ENCODE peak calls at places on chromosomes 6 and 20, in four cellular contexts. Q is left lung; R is right atrium auricular region; B is CD4-positive, alpha-beta memory T cell. J is an unnamed sample. For H3K27me3 and H3K9me3, the result is how much of the 10 kb centered on the place peaks cover.

GRCh38 chr6:138429731-138430130 is 25.7 kb downstream of the HEBP2 start:
- DNase-seq in Q (no peak), B (no peak), R (no peak), J (no peak)

GRCh38 chr6:41689171-41690008 is 46.0 kb downstream of the TFEB start:
- DNase-seq in Q (no peak), B (no peak), R (no peak), J (no peak)

GRCh38 chr6:27839303-27840081 is 72.7 kb downstream of the OR2B2 start:
- DNase-seq in Q (no peak), B (no peak), R (peak), J (no peak)

GRCh38 chr6:98847767-98848538 is 13.6 kb downstream of the POU3F2 start:
- DNase-seq in B (no peak), R (no peak), Q (peak), J (no peak)

GRCh38 chr20:33443006-33443511 is 504 bp downstream of the SNTA1 start:
- DNase-seq in B (peak), Q (no peak), R (no peak), J (no peak)

GRCh38 chr20:20393770-20394169 is 25.9 kb downstream of the INSM1 start:
- DNase-seq in B (no peak), R (no peak), Q (no peak), J (no peak)

GRCh38 chr20:61874421-61875068 is 191.1 kb downstream of the TAF4 start:
- DNase-seq in B (no peak), R (no peak), Q (peak), J (peak)

GRCh38 chr6:11233936-11234573 is 1.6 kb upstream of the NEDD9 start:
- DNase-seq in R (no peak), B (no peak), Q (no peak), J (no peak)

GRCh38 chr6:92114091-92114490 is 1305.3 kb downstream of the EPHA7 start:
- DNase-seq in Q (no peak), R (no peak), B (no peak), J (peak)

GRCh38 chr20:54085425-54085824 is 15.0 kb upstream of the BCAS1 start:
- DNase-seq in B (no peak), R (no peak), Q (no peak), J (no peak)

GRCh38 chr6:36326351-36326995 is 10.2 kb downstream of the BNIP5 start:
- DNase-seq in R (no peak), Q (no peak), B (no peak), J (no peak)

GRCh38 chr6:98835149-98836024 is 1.0 kb downstream of the POU3F2 start:
- DNase-seq in R (no peak), Q (peak), B (no peak), J (peak)

GRCh38 chr6:89079611-89080213 is 839 bp upstream of the PNRC1 start:
- DNase-seq in Q (no peak), B (peak), R (peak), J (no peak)

GRCh38 chr20:2955257-2955950 is 82.1 kb downstream of the PTPRA start:
- DNase-seq in R (no peak), Q (no peak), B (no peak), J (no peak)

GRCh38 chr20:38536310-38536709 is 44.7 kb upstream of the ADIG start:
- DNase-seq in Q (no peak), B (no peak), R (no peak), J (no peak)

GRCh38 chr20:37194616-37195015 is 15.3 kb upstream of the MROH8 start:
- DNase-seq in R (no peak), Q (no peak), B (no peak), J (no peak)

GRCh38 chr6:122799916-122800701 is 11.1 kb downstream of the SMPDL3A start:
- DNase-seq in B (no peak), R (no peak), Q (no peak), J (no peak)

GRCh38 chr6:116518621-116519020 is 7.2 kb downstream of the CALHM5 start:
- DNase-seq in B (no peak), R (no peak), Q (no peak), J (no peak)

GRCh38 chr6:96520039-96520850 is 1.4 kb upstream of the UFL1 start:
- DNase-seq in R (no peak), B (no peak), Q (no peak), J (no peak)

DNA sequence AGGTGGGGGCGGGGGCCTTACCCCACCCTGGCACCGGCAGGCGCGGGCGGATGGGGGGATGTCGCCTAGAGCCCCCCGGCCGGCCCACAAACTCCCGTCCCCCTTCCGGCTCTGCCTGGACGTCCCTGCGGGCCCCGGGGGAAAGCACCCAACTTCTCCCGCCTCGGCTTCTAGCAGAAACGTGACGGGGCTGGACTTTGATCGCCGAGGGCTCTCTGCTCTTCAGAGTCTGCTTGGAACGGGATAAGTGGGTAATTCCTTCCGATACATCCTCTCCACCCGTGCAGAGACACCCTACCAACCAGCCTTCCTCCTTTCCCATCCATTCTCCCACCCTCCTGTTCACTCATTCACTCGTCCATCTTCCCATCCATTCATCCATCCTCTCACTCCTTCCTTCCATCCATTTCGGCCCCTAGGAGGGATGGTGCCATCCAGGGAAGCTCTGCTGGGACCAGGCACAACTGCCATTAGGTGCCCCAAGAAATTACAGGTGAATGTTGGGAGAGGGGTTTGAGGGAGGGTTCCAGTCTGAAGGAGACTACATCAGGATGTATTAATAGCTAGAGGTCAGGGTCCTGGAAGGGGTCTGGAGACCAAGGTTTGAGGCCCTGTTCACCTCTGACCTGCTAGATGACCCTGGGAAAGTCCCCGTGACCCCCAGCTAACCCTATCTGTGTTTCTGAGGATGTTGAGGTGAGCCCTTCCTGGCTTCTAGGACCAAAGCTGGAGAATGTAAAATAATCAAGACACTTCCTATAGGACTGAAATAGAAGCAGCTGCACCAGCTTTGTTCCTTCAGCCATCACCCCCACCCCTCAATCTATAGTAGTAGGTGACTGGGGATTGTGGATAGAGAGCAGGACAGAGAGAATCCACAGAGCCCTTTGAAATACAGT is 518 bp downstream of the TTLL9 start:
- DNase-seq in Q (no peak), R (no peak), B (no peak), J (no peak)
- H3K27ac ChIP-seq in Q (no peak), R (peak), B (no peak), J (peak)

GRCh38 chr6:1312444-1313363 is 806 bp downstream of the FOXQ1 start:
- DNase-seq in Q (peak), B (no peak), R (no peak), J (peak)

GRCh38 chr6:1313364-1313754 is 1.5 kb downstream of the FOXQ1 start:
- DNase-seq in R (no peak), B (no peak), Q (no peak), J (peak)

GRCh38 chr6:1311400-1312192 is at the start of gene FOXQ1:
- DNase-seq in Q (peak), R (no peak), B (no peak), J (peak)

GRCh38 chr6:1310628-1311399 is 1.1 kb upstream of the FOXQ1 start:
- DNase-seq in Q (peak), R (no peak), B (no peak), J (peak)

DNA sequence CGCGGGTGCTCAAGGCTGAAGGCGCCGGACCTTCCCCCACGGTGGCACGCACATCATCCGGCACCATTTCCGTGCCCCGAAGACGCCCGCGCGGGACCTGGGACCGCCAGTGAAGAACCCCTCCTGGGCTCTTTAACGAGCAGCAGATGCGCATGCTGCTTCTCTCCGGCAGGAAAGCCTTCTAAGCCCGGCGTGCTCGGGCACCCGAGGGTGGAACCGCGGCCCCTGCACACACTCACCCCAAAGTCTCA is 220 bp downstream of the FOXQ1 start:
- DNase-seq in Q (no peak), B (no peak), R (no peak), J (no peak)
- H3K27me3 ChIP-seq in Q (under half), B (under half), R (under half), J (half or more)

GRCh38 chr20:4324611-4325238 is 309.4 kb upstream of the RNF24 start:
- DNase-seq in R (peak), B (no peak), Q (no peak), J (no peak)

GRCh38 chr20:4322499-4322898 is 307.1 kb upstream of the RNF24 start:
- DNase-seq in R (peak), Q (no peak), B (no peak), J (no peak)

GRCh38 chr20:4325548-4326187 is 310.3 kb upstream of the RNF24 start:
- DNase-seq in B (no peak), Q (no peak), R (peak), J (no peak)

GRCh38 chr20:4318891-4319290 is 303.5 kb upstream of the RNF24 start:
- DNase-seq in Q (no peak), B (no peak), R (no peak), J (no peak)

GRCh38 chr20:4320284-4320683 is 304.9 kb upstream of the RNF24 start:
- DNase-seq in B (no peak), R (peak), Q (no peak), J (no peak)
- H3K9me3 ChIP-seq in B (under half), R (under half), Q (under half), J (under half)

GRCh38 chr6:6545616-6546317 is 42.8 kb upstream of the LY86 start:
- DNase-seq in B (no peak), Q (no peak), R (no peak), J (no peak)

GRCh38 chr6:6542357-6542756 is 46.2 kb upstream of the LY86 start:
- DNase-seq in B (no peak), Q (no peak), R (no peak), J (no peak)

GRCh38 chr6:6546318-6547110 is 42.0 kb upstream of the LY86 start:
- DNase-seq in B (no peak), Q (peak), R (no peak), J (peak)

GRCh38 chr6:6547111-6547879 is 41.2 kb upstream of the LY86 start:
- DNase-seq in B (peak), R (peak), Q (peak), J (peak)

GRCh38 chr6:6543181-6543879 is 45.2 kb upstream of the LY86 start:
- DNase-seq in Q (no peak), B (no peak), R (no peak), J (no peak)
- H3K27ac ChIP-seq in Q (no peak), B (no peak), R (no peak), J (no peak)

DNA sequence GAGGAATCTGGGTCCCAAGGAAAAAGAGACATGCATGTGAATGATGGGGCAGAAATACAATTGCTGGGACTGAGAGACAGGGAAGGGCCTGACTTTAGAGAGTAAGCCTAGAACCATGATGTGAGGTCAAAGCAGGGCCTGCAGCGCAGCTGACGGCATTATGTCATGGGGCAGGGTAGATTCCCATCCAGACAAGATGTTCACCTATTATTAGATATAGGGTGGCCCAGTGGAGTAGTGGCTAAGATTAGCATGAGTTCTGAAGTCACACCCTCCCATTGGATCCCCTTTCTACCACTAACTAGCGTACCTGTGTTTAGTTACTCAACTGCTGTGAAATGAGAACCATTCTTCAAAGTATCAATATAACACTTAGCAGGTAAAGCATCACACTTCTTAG is 39.6 kb downstream of the NDUFAF5 start:
- DNase-seq in R (no peak), Q (no peak), B (no peak), J (no peak)
- H3K27me3 ChIP-seq in R (under half), Q (under half), B (under half), J (under half)